ENCODE peak calls at places on chromosome 10, in eight cellular contexts. Q is lower leg skin; K is GM19239; P is Calu3; V is stimulated activated naive B cell treated with anti-CD40 and anti-IgM and Interleukin-4, amounts not matched to agents 10 μg/mL and 1 μg/mL and 100 μg/mL, for 72 hours; J is GM13977; C is T-helper 9 cell; E is transverse colon. Z is an unnamed sample.

GRCh38 chr10:10891437-10891836 is 126.2 kb upstream of the CELF2 start:
- DNase-seq in E (no peak), K (no peak), P (no peak), J (no peak), C (no peak), Q (no peak), V (no peak), Z (peak)

GRCh38 chr10:90032519-90032918 is 331.1 kb downstream of the KIF20B start:
- DNase-seq in Q (no peak), P (no peak), J (no peak), K (no peak), C (no peak), E (no peak), V (no peak), Z (no peak)

GRCh38 chr10:132942101-132942739 is at the start of gene CFAP46:
- DNase-seq in Q (no peak), V (peak), P (peak), C (no peak), K (peak), J (peak), E (no peak), Z (no peak)

GRCh38 chr10:23439920-23440875 is 1.3 kb downstream of the OTUD1 start:
- DNase-seq in E (peak), P (peak), V (no peak), C (peak), Q (no peak), K (peak), J (peak), Z (no peak)

GRCh38 chr10:43971981-43972380 is 323.3 kb upstream of the ZNF32 start:
- DNase-seq in C (no peak), K (no peak), P (no peak), J (no peak), E (no peak), V (no peak), Q (no peak), Z (no peak)

GRCh38 chr10:43396928-43397624 is 11.9 kb downstream of the HNRNPF start:
- DNase-seq in Q (peak), C (peak), P (peak), V (peak), E (peak), K (peak), J (peak), Z (peak)

GRCh38 chr10:68756766-68757165 is 35.7 kb downstream of the CCAR1 start:
- DNase-seq in E (no peak), V (no peak), Q (no peak), K (no peak), C (no peak), J (no peak), P (no peak), Z (no peak)

GRCh38 chr10:6022693-6023092 is 39.5 kb downstream of the IL2RA start:
- DNase-seq in V (no peak), P (no peak), C (no peak), K (no peak), Q (no peak), E (no peak), J (no peak), Z (no peak)

GRCh38 chr10:74750848-74751274 is 75.5 kb upstream of the KAT6B start:
- DNase-seq in K (peak), P (no peak), E (no peak), C (no peak), Q (peak), V (peak), J (peak), Z (no peak)

GRCh38 chr10:66678521-66678920 is 247.3 kb upstream of the LRRTM3 start:
- DNase-seq in K (no peak), P (no peak), Q (no peak), V (no peak), J (no peak), E (no peak), C (no peak), Z (no peak)

GRCh38 chr10:124523886-124524285 is 62.3 kb downstream of the LHPP start:
- DNase-seq in V (no peak), J (no peak), E (no peak), C (no peak), Q (no peak), K (no peak), P (no peak), Z (no peak)

GRCh38 chr10:127368101-127368500 is 171.7 kb upstream of the INSYN2A start:
- DNase-seq in Q (no peak), J (no peak), P (no peak), K (no peak), V (no peak), E (no peak), C (no peak), Z (no peak)

GRCh38 chr10:14072541-14072940 is 258.2 kb downstream of the FRMD4A start:
- DNase-seq in E (no peak), J (no peak), C (no peak), K (no peak), P (no peak), Q (no peak), V (no peak), Z (no peak)

GRCh38 chr10:99656199-99657064 is 2.9 kb upstream of the ENTPD7 start:
- DNase-seq in K (no peak), V (no peak), C (no peak), P (no peak), J (no peak), E (no peak), Q (no peak), Z (no peak)